ENCODE peak calls at places on chromosomes 12 and 14, in ten cellular contexts. E, I, S, R, X, H, F, Q, N and W are unnamed samples.

GRCh38 chr14:68741839-68742470 is 50.9 kb downstream of the ZFP36L1 start:
- DNase-seq in H (no peak), Q (no peak), N (no peak), S (no peak), R (no peak), F (peak; percentile 93), I (no peak), X (no peak), E (peak; percentile 83), W (peak; percentile 84)

GRCh38 chr14:101199028-101199770 is 295.7 kb upstream of the RTL1 start:
- DNase-seq in H (no peak), N (no peak), S (no peak), F (no peak), E (no peak), X (peak; percentile 20), I (no peak), R (no peak), Q (no peak), W (no peak)

GRCh38 chr12:24360057-24360456 is 410.6 kb upstream of the SOX5 start:
- DNase-seq in F (no peak), H (no peak), S (no peak), N (no peak), R (no peak), I (no peak), Q (no peak), E (no peak), X (no peak), W (no peak)

GRCh38 chr12:57031228-57031670 is 14.9 kb upstream of the TAC3 start:
- DNase-seq in Q (no peak), N (no peak), S (no peak), F (no peak), R (peak; percentile 80), E (no peak), I (no peak), X (no peak), H (peak; percentile 13), W (no peak)

GRCh38 chr12:77888611-77889010 is 57.9 kb downstream of the NAV3 start:
- DNase-seq in N (no peak), X (no peak), S (no peak), Q (no peak), I (peak; percentile 20), R (peak; percentile 89), F (no peak), E (no peak), H (no peak), W (no peak)

GRCh38 chr14:41449057-41449456 is 157.6 kb upstream of the LRFN5 start:
- DNase-seq in H (no peak), E (no peak), S (no peak), Q (no peak), R (no peak), I (no peak), N (no peak), X (no peak), F (no peak), W (no peak)

GRCh38 chr14:50501642-50502041 is 30.7 kb downstream of the MAP4K5 start:
- DNase-seq in E (no peak), N (no peak), F (no peak), I (no peak), R (peak; percentile 70), X (no peak), S (peak; percentile 10), Q (no peak), H (no peak), W (no peak)

GRCh38 chr12:119061208-119061796 is 80.0 kb downstream of the SRRM4 start:
- DNase-seq in Q (peak; percentile 64), S (no peak), X (peak; percentile 69), R (peak; percentile 12), H (peak; percentile 91), F (no peak), E (no peak), I (peak; percentile 14), N (no peak), W (no peak)

GRCh38 chr14:85817430-85817829 is 287.5 kb downstream of the FLRT2 start:
- DNase-seq in I (no peak), R (no peak), S (no peak), Q (no peak), F (no peak), N (no peak), H (no peak), E (no peak), X (no peak), W (no peak)

GRCh38 chr12:20044836-20045235 is 323.5 kb upstream of the PDE3A start:
- DNase-seq in E (no peak), F (no peak), X (no peak), N (no peak), H (no peak), R (no peak), Q (no peak), S (peak; percentile 7), I (no peak), W (no peak)

GRCh38 chr12:32702470-32702869 is 23.4 kb downstream of the DNM1L start:
- DNase-seq in Q (no peak), H (no peak), N (no peak), I (no peak), R (peak; percentile 14), X (no peak), S (peak; percentile 4), F (no peak), E (no peak), W (no peak)

GRCh38 chr12:57893460-57894353 is 47.2 kb upstream of the CTDSP2 start:
- DNase-seq in X (peak; percentile 88), Q (peak; percentile 93), R (no peak), E (no peak), I (peak; percentile 88), F (no peak), N (no peak), H (peak; percentile 85), S (peak; percentile 88), W (no peak)

GRCh38 chr14:37598085-37598972 is 2.9 kb downstream of the TTC6 start:
- DNase-seq in X (peak; percentile 81), N (no peak), Q (no peak), H (no peak), E (no peak), S (no peak), I (no peak), F (no peak), R (no peak), W (no peak)

GRCh38 chr14:37598973-37599526 is 3.6 kb downstream of the TTC6 start:
- DNase-seq in H (no peak), S (no peak), X (no peak), N (no peak), I (no peak), Q (no peak), F (no peak), E (no peak), R (no peak), W (no peak)

GRCh38 chr14:37600880-37601741 is 5.7 kb downstream of the TTC6 start:
- DNase-seq in F (no peak), H (no peak), N (no peak), X (no peak), Q (no peak), S (no peak), R (no peak), I (no peak), E (no peak), W (no peak)

GRCh38 chr14:37601849-37602248 is 6.4 kb downstream of the TTC6 start:
- DNase-seq in N (no peak), X (no peak), Q (no peak), H (no peak), E (no peak), I (no peak), R (no peak), S (no peak), F (no peak), W (no peak)

GRCh38 chr14:37599527-37600368 is 4.3 kb downstream of the TTC6 start:
- DNase-seq in X (peak; percentile 46), S (no peak), H (no peak), Q (no peak), R (no peak), N (no peak), I (no peak), F (no peak), E (no peak), W (no peak)
- H3K4me3 ChIP-seq in X (peak overlapping the region; percentile 51), S (peak overlapping the region; percentile 3), H (peak overlapping the region; percentile 16), Q (peak overlapping the region; percentile 42), R (no peak overlapping the region), N (peak overlapping the region; percentile 45), I (no peak overlapping the region), F (no peak overlapping the region), E (no peak overlapping the region), W (no peak overlapping the region)

GRCh38 chr12:79420146-79420618 is 270.6 kb downstream of the PAWR start:
- DNase-seq in F (no peak), I (peak; percentile 75), E (no peak), Q (no peak), N (no peak), X (no peak), H (peak; percentile 64), R (peak; percentile 76), S (peak; percentile 92), W (no peak)
- TF ChIP-seq CTCF in F (peak; percentile 30), I (peak; percentile 50), E (peak; percentile 23), Q (peak; percentile 43), N (peak; percentile 44), X (peak; percentile 40), H (peak; percentile 68), R (peak; percentile 51), S (peak; percentile 65), W (peak; percentile 31)

DNA sequence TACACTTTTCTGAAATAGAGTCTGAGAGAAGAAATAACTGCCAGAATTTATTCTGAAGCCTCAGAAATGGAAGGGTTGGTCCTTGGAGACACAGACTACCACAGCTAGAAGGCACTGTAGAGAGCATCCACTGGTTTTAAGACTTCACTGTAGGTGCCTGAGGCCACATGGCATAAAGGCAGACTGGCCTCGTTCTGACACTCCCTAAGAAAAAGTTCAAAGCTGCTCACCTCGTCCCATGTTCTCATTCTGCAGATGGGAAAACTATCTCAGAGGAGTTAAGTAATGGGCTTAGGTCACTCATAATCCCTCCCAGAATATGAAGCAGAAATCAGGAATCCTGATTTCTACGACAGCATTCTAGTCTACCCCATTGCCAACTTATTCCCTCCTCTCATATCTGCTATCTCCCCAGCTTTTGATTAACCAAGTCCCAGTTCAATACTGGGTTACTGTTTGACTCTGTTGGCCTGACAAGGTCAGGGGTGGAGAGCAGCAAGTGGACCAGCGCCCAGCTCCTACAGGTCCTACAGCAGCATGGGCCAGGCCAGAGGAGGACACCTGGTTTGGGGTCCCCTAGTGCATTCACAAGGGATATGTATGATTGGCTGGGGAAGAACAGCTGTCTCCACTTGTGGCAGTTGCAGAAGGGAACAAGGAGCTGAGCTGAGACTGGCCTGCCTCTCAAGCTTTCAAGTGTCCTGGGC is 3.7 kb downstream of the ITGA5 start:
- DNase-seq in S (no peak), R (no peak), H (no peak), I (no peak), N (no peak), F (no peak), Q (no peak), E (no peak), X (no peak), W (no peak)
- H3K4me3 ChIP-seq in S (no peak overlapping the region), R (no peak overlapping the region), H (no peak overlapping the region), I (no peak overlapping the region), N (peak overlapping the region; percentile 85), F (no peak overlapping the region), Q (peak overlapping the region; percentile 76), E (no peak overlapping the region), X (peak overlapping the region; percentile 80), W (no peak overlapping the region)

DNA sequence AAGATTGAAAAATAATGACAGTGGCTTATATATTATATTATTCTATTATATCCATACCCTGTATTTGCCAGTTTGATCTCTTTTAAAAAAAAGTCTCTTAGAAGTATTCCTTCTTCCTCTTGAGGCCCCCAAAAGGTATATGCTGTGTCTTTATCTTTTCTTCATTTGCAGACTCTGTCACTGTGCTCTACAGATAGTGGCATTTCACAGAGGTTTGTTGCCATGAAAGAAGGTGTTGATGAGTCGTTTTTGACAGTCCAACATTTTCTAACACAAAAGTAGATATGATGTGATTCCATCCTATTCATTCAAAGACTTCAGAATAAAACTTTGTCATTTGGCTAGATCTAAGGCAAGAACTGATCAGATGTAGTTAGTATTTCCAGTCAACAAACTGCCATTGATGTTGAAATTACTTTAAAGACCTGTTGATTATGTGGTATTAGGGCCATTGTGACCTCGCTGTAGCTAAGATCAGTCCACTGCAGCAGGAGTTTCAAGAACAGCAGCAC is at the start of gene CCDC196:
- DNase-seq in I (no peak), R (no peak), F (no peak), E (no peak), N (no peak), Q (no peak), S (no peak), H (no peak), X (no peak), W (no peak)
- TF ChIP-seq CTCF in I (no peak), R (no peak), F (no peak), E (no peak), N (no peak), Q (no peak), S (no peak), H (no peak), X (no peak), W (no peak)